ENCODE peak calls at places on chromosomes 13 and 19, in four cellular contexts. F is uterus, R is tibial nerve, L is H1. A is an unnamed sample.

GRCh38 chr13:48511621-48512232 is 21.2 kb downstream of the RCBTB2 start:
- DNase-seq in L (no peak), F (no peak), R (no peak), A (peak; percentile 65)

GRCh38 chr19:35562336-35562735 is 1.1 kb downstream of the ATP4A start:
- DNase-seq in R (no peak), F (no peak), L (no peak), A (no peak)

GRCh38 chr13:63636231-63636993 is 2220.8 kb upstream of the PCDH20 start:
- DNase-seq in F (no peak), L (no peak), R (no peak), A (no peak)

GRCh38 chr13:97849305-97849704 is 104.2 kb upstream of the IPO5 start:
- DNase-seq in L (no peak), F (no peak), R (no peak), A (no peak)

GRCh38 chr13:109412232-109412935 is 374.0 kb downstream of the IRS2 start:
- DNase-seq in F (peak; percentile 23), R (no peak), L (peak; percentile 51), A (peak; percentile 70)

GRCh38 chr13:93730780-93731179 is 504.2 kb downstream of the GPC6 start:
- DNase-seq in F (no peak), L (no peak), R (no peak), A (no peak)

GRCh38 chr19:47110521-47111080 is 3.0 kb downstream of the ZC3H4 start:
- DNase-seq in L (no peak), R (no peak), F (no peak), A (no peak)

GRCh38 chr13:48493076-48493765 is 39.7 kb downstream of the RCBTB2 start:
- DNase-seq in L (no peak), R (no peak), F (no peak), A (no peak)

GRCh38 chr19:35738021-35738886 is 4.0 kb downstream of the IGFLR1 start:
- DNase-seq in R (no peak), F (no peak), L (no peak), A (no peak)

GRCh38 chr13:22138947-22139346 is 468.1 kb downstream of the FGF9 start:
- DNase-seq in L (no peak), F (no peak), R (no peak), A (no peak)

GRCh38 chr19:14061081-14061749 is 661 bp downstream of the PALM3 start:
- DNase-seq in L (no peak), R (no peak), F (no peak), A (no peak)

GRCh38 chr13:46101002-46101401 is 3.8 kb downstream of the CPB2 start:
- DNase-seq in R (no peak), L (no peak), F (no peak), A (no peak)

GRCh38 chr19:5470264-5470671 is 15.1 kb downstream of the ZNRF4 start:
- DNase-seq in R (no peak), L (no peak), F (no peak), A (no peak)

GRCh38 chr13:40776681-40777165 is 5.7 kb upstream of the MRPS31 start:
- DNase-seq in L (no peak), F (no peak), R (no peak), A (no peak)

GRCh38 chr19:41792513-41793413 is 3.6 kb upstream of the CEACAM3 start:
- DNase-seq in R (no peak), F (no peak), L (peak; percentile 76), A (no peak)

GRCh38 chr19:11020982-11021759 is 60.3 kb downstream of the SMARCA4 start:
- DNase-seq in L (no peak), F (no peak), R (no peak), A (no peak)

GRCh38 chr19:1748703-1749341 is 4.5 kb upstream of the ONECUT3 start:
- DNase-seq in F (no peak), L (peak; percentile 65), R (no peak), A (no peak)

GRCh38 chr19:38816131-38816750 is 3.5 kb upstream of the LGALS4 start:
- DNase-seq in L (no peak), R (no peak), F (no peak), A (no peak)

GRCh38 chr19:3185482-3186376 is at the start of gene NCLN:
- DNase-seq in R (peak; percentile 86), L (peak; percentile 95), F (peak; percentile 95), A (peak; percentile 95)

GRCh38 chr19:32542477-32543106 is 38.4 kb upstream of the PDCD5 start:
- DNase-seq in R (no peak), F (no peak), L (no peak), A (no peak)

GRCh38 chr13:27403727-27404385 is 20.6 kb upstream of the GTF3A start:
- DNase-seq in F (no peak), R (no peak), L (no peak), A (no peak)

GRCh38 chr19:19655051-19655594 is 8.4 kb downstream of the ATP13A1 start:
- DNase-seq in L (no peak), R (no peak), F (no peak), A (no peak)

GRCh38 chr19:16208847-16209246 is 11.1 kb downstream of the AP1M1 start:
- DNase-seq in R (no peak), F (no peak), L (no peak), A (no peak)

GRCh38 chr19:10694706-10695105 is 6.5 kb upstream of the QTRT1 start:
- DNase-seq in L (no peak), F (no peak), R (no peak), A (no peak)

GRCh38 chr13:78881054-78881453 is 222.1 kb upstream of the OBI1 start:
- DNase-seq in F (no peak), L (no peak), R (no peak), A (no peak)

GRCh38 chr19:36151144-36152051 is 849 bp downstream of the COX7A1 start:
- DNase-seq in R (peak; percentile 57), F (peak; percentile 68), L (no peak), A (peak; percentile 61)

GRCh38 chr19:17975032-17975431 is 8.1 kb downstream of the KCNN1 start:
- DNase-seq in R (no peak), F (no peak), L (no peak), A (no peak)

GRCh38 chr19:41862445-41862986 is 2.5 kb downstream of the RPS19 start:
- DNase-seq in L (no peak), R (no peak), F (no peak), A (no peak)

GRCh38 chr19:42606660-42607351 is 12.1 kb upstream of the CEACAM8 start:
- DNase-seq in R (no peak), L (peak; percentile 88), F (no peak), A (peak; percentile 56)

GRCh38 chr19:36605839-36606478 is 846 bp downstream of the ZNF382 start:
- DNase-seq in R (no peak), F (no peak), L (no peak), A (no peak)

GRCh38 chr13:42380420-42381164 is 108.6 kb downstream of the AKAP11 start:
- DNase-seq in F (no peak), L (no peak), R (no peak), A (no peak)

GRCh38 chr19:40560092-40560507 is 16.6 kb upstream of the SHKBP1 start:
- DNase-seq in F (no peak), L (no peak), R (no peak), A (no peak)

GRCh38 chr19:34428549-34429285 is 536 bp downstream of the UBA2 start:
- DNase-seq in F (peak; percentile 17), L (peak; percentile 52), R (no peak), A (peak; percentile 33)

GRCh38 chr13:30520571-30520970 is 54.8 kb upstream of the HMGB1 start:
- DNase-seq in R (no peak), L (no peak), F (no peak), A (no peak)

GRCh38 chr13:97219226-97219625 is 2.9 kb upstream of the MBNL2 start:
- DNase-seq in F (no peak), L (no peak), R (no peak), A (no peak)

GRCh38 chr19:3167533-3168272 is 10.9 kb upstream of the S1PR4 start:
- DNase-seq in L (no peak), F (no peak), R (no peak), A (no peak)

GRCh38 chr19:47673426-47673825 is 39.8 kb upstream of the EHD2 start:
- DNase-seq in F (no peak), L (no peak), R (no peak), A (no peak)

GRCh38 chr19:16160943-16161560 is 12.3 kb downstream of the CIB3 start:
- DNase-seq in F (no peak), R (no peak), L (no peak), A (no peak)

DNA sequence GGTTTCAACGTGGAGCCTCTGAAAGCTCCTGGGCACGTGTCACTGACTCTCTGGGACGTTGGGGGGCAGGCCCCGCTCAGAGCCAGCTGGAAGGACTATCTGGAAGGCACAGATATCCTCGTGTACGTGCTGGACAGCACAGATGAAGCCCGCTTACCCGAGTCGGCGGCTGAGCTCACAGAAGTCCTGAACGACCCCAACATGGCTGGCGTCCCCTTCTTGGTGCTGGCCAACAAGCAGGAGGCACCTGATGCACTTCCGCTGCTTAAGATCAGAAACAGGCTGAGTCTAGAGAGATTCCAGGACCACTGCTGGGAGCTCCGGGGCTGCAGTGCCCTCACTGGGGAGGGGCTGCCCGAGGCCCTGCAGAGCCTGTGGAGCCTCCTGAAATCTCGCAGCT is 2.3 kb downstream of the ARL11 start:
- DNase-seq in L (no peak), F (no peak), R (no peak), A (no peak)
- TF ChIP-seq CTCF in L (no peak), F (no peak), R (no peak), A (no peak)

GRCh38 chr19:7348587-7349230 is at the start of gene ARHGEF18:
- DNase-seq in L (no peak), R (no peak), F (no peak), A (no peak)
- H3K4me3 ChIP-seq in L (no peak within 1 kb of the TSS), R (no peak within 1 kb of the TSS), F (no peak within 1 kb of the TSS), A (no peak within 1 kb of the TSS)

GRCh38 chr19:12773571-12773970 is 1.8 kb downstream of the HOOK2 start:
- DNase-seq in L (no peak), F (no peak), R (no peak), A (no peak)
- H3K27ac ChIP-seq in L (no peak overlapping the region), F (no peak overlapping the region), R (no peak overlapping the region), A (no peak overlapping the region)

GRCh38 chr13:90362718-90363117 is 984.8 kb upstream of the MIR17HG start:
- DNase-seq in R (no peak), F (no peak), L (no peak), A (no peak)

GRCh38 chr13:90360785-90361184 is 986.7 kb upstream of the MIR17HG start:
- DNase-seq in F (no peak), R (no peak), L (no peak), A (no peak)

DNA sequence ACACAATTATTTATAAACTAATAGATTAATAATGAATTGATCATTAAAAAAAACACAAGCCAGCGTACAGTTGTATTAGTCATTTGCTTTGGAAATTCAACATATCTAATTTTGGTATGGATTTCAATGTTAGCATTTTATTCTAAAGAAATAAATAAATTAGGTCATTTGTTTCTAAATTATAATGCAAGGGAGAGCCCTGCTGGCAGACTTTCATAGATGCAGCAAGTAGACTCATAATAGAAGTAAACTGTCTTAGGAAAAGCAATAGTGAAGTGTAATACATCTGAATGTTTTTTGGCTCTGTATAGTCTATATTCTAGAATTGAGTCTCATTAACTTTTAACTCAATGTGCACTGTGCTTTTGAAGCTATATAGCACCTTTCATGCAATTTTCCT is 982.4 kb upstream of the MIR17HG start:
- DNase-seq in L (no peak), F (no peak), R (no peak), A (no peak)
- TF ChIP-seq CTCF in L (no peak), F (no peak), R (no peak), A (no peak)

A was measured in dorsolateral prefrontal cortex.